ENCODE peak calls at places on chromosomes 11 and 22, in ten cellular contexts. G is heart left ventricle, B is HepG2, M is IMR-90, N is upper lobe of left lung, I is body of pancreas, H is gastrocnemius medialis, T is right lobe of liver, Y is K562, E is HCT116. F is an unnamed sample.

GRCh38 chr11:119155733-119156492 is 7.1 kb downstream of the ABCG4 start:
- ATAC-seq in Y (peak), E (peak), T (peak), B (peak), I (no peak), H (no peak), M (peak), N (no peak), G (peak), F (no peak)

GRCh38 chr22:25485626-25486545 is 78.6 kb upstream of the GRK3 start:
- ATAC-seq in I (no peak), M (no peak), H (no peak), T (no peak), N (no peak), E (no peak), G (no peak), B (peak), Y (no peak), F (no peak)

GRCh38 chr22:46061431-46062231 is 84.7 kb upstream of the WNT7B start:
- ATAC-seq in T (peak), I (no peak), B (peak), M (no peak), H (no peak), N (no peak), G (no peak), E (no peak), Y (no peak), F (no peak)

GRCh38 chr22:46659791-46660186 is 39.6 kb downstream of the GRAMD4 start:
- ATAC-seq in T (no peak), B (no peak), H (peak), M (no peak), Y (no peak), E (no peak), I (no peak), N (no peak), G (no peak), F (no peak)

GRCh38 chr22:22605074-22605404 is 39.4 kb upstream of the GGTLC2 start:
- ATAC-seq in G (no peak), B (no peak), E (no peak), Y (peak), T (no peak), N (no peak), I (no peak), H (no peak), M (no peak), F (no peak)

GRCh38 chr11:66663741-66664296 is 13.9 kb downstream of the RBM4B start:
- ATAC-seq in T (no peak), B (no peak), G (no peak), M (no peak), I (no peak), N (no peak), Y (no peak), E (no peak), H (no peak), F (no peak)

GRCh38 chr22:35443338-35443737 is 43.4 kb downstream of the MCM5 start:
- ATAC-seq in H (no peak), B (no peak), G (no peak), E (no peak), Y (no peak), N (no peak), T (no peak), I (no peak), M (no peak), F (no peak)

GRCh38 chr11:5631969-5632635 is 7.3 kb downstream of the TRIM34 start:
- ATAC-seq in T (no peak), I (no peak), G (no peak), B (no peak), E (no peak), Y (peak), M (no peak), N (no peak), H (no peak), F (no peak)

GRCh38 chr11:14189874-14190273 is 169.1 kb downstream of the RRAS2 start:
- ATAC-seq in Y (no peak), G (no peak), N (peak), E (no peak), B (no peak), M (no peak), H (peak), I (peak), T (peak), F (peak)

GRCh38 chr11:942853-943252 is 17.2 kb downstream of the AP2A2 start:
- ATAC-seq in N (peak), T (peak), H (peak), G (no peak), E (no peak), B (peak), M (peak), I (no peak), Y (peak), F (no peak)

GRCh38 chr22:23068096-23068831 is 2.1 kb upstream of the GNAZ start:
- ATAC-seq in I (no peak), M (no peak), H (no peak), E (no peak), Y (no peak), B (no peak), T (no peak), G (no peak), N (no peak), F (no peak)

GRCh38 chr11:90363739-90364138 is 140.9 kb upstream of the CHORDC1 start:
- ATAC-seq in N (no peak), H (no peak), B (no peak), Y (no peak), T (peak), E (no peak), M (no peak), I (no peak), G (no peak), F (no peak)

GRCh38 chr11:27039873-27040272 is 742 bp upstream of the BBOX1 start:
- ATAC-seq in H (no peak), E (no peak), N (no peak), G (no peak), Y (no peak), T (peak), I (no peak), B (peak), M (no peak), F (no peak)

GRCh38 chr22:39205344-39206021 is 39.3 kb downstream of the PDGFB start:
- ATAC-seq in B (peak), M (peak), N (peak), T (peak), Y (peak), G (no peak), H (no peak), I (no peak), E (peak), F (peak)

GRCh38 chr11:5600374-5600851 is 4.0 kb downstream of the TRIM6 start:
- ATAC-seq in B (peak), E (peak), M (peak), I (peak), H (peak), N (peak), Y (peak), T (peak), G (no peak), F (peak)

GRCh38 chr11:130300567-130300966 is 14.2 kb downstream of the ZBTB44 start:
- ATAC-seq in E (no peak), I (no peak), B (no peak), M (no peak), H (peak), T (no peak), Y (no peak), G (no peak), N (no peak), F (no peak)

GRCh38 chr22:20946080-20946986 is 20.7 kb upstream of the AIFM3 start:
- ATAC-seq in G (peak), N (peak), E (no peak), B (no peak), T (no peak), M (no peak), H (no peak), I (no peak), Y (no peak), F (no peak)

GRCh38 chr11:36608491-36609199 is 10.6 kb upstream of the RAG2 start:
- ATAC-seq in I (no peak), M (no peak), Y (no peak), E (no peak), H (no peak), T (peak), B (no peak), G (no peak), N (no peak), F (no peak)

GRCh38 chr11:61766353-61766841 is 14.0 kb downstream of the MYRF start:
- ATAC-seq in G (no peak), T (peak), I (no peak), H (no peak), M (peak), B (no peak), E (no peak), N (no peak), Y (no peak), F (no peak)

DNA sequence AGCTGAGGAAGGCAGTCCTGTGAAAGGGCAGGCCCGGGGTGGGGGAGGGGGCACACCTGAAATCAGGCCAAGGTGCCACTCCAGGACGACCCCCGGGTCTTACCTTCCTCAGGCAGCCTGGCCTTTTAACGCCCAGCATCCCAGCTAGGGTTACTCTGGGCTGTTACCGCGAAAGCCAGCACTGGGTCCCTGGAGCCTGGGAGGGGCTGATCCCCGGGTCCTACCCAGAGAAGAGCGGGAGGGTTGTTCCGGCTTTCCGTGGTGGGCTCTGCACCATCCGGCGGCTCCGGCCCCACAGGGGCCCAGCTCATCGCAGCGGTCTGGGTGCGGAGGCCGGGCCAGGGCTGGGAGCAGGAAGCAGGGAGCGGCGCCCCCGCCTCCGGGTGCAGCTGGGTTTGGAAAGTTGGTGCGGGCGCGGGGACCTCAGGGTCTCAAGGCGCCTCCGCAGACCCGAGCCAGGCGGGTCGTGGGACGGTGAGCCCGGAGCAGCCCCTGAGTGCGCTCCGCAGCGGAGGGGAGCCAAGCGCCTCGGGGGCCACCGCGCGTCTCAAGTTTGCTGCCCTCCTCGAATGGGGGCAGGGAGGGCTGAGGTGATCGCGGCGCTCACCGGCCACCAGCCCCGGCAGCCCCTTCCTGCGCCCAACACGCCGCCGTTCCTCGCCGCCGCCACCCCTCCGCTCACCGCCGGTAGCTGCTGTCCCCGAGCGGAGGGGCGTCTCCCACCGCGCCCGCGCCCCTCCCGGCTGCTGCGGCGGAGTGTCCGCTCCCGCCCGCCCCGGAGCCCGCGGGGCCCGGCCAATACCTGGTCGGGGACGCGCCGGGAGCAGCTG is 831 bp downstream of the CHST1 start:
- ATAC-seq in E (no peak), G (no peak), M (peak), B (peak), T (no peak), H (peak), N (peak), Y (no peak), I (peak), F (peak)
- H3K27ac ChIP-seq in E (no peak), G (peak), M (no peak), B (no peak), T (no peak), H (peak), N (peak), Y (no peak), I (peak), F (peak)

GRCh38 chr11:65577756-65578109 is 1.9 kb downstream of the EHBP1L1 start:
- ATAC-seq in G (no peak), N (no peak), H (peak), I (no peak), M (no peak), T (no peak), B (no peak), Y (no peak), E (no peak), F (no peak)

GRCh38 chr11:65579291-65579690 is 3.4 kb downstream of the EHBP1L1 start:
- ATAC-seq in T (no peak), N (no peak), H (no peak), E (no peak), I (no peak), B (no peak), M (no peak), G (no peak), Y (no peak), F (no peak)

GRCh38 chr11:65580031-65580692 is 4.3 kb downstream of the EHBP1L1 start:
- ATAC-seq in E (no peak), N (no peak), H (no peak), I (no peak), B (no peak), G (no peak), Y (no peak), M (no peak), T (no peak), F (no peak)

GRCh38 chr11:65578134-65578533 is 2.3 kb downstream of the EHBP1L1 start:
- ATAC-seq in N (no peak), G (no peak), T (no peak), Y (no peak), B (no peak), H (no peak), M (no peak), I (no peak), E (no peak), F (no peak)

DNA sequence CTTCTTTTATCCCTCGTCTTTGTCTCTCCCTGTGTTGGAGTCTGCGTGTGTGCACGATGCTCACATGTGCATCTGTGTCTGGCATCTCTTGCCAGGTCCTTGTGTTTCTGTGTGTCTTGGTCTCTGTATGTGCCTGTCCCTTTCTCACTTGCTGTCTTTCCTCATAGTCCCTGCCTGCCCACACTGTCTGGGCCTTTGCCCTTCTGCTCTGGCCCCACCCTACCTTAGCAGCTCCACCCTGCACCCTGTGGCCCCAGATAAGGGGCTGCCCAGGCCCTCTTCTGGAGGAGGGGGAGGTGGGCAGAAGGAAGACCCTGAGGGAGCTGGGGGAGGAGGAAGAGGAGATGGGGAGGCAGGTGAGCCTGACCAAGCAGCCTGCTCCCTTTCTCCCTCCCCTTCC is 2.8 kb downstream of the EHBP1L1 start:
- ATAC-seq in Y (no peak), B (no peak), T (no peak), G (no peak), I (no peak), M (no peak), H (no peak), E (no peak), N (no peak), F (no peak)
- TF ChIP-seq POLR2A in Y (no peak), B (no peak), T (no peak), G (no peak), I (no peak), M (no peak), H (peak), E (no peak), N (no peak), F (no peak)

DNA sequence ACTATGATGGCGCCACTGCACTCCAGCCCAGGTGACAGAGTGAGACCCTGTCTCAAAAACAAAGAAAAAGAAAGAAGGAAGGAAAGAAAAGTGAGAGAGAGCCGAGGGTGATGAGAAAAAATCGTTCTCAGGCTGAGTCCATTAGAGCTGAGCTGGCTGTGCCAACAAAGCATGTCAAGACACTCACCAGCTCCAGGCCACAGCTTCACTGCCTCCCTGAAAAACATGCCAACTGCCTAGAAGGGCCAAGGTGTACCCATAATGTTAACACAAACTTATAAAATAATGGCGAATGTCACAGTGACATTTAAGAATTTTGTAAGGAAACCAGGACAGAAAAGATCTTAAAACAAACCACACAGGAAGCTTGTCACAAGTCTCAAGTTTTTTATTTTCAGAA is 5.2 kb downstream of the TMEM121B start:
- ATAC-seq in M (no peak), G (no peak), E (no peak), B (no peak), T (no peak), Y (no peak), I (no peak), N (no peak), H (no peak), F (no peak)
- H3K27ac ChIP-seq in M (no peak), G (no peak), E (no peak), B (no peak), T (no peak), Y (no peak), I (no peak), N (no peak), H (no peak), F (no peak)

GRCh38 chr11:63838682-63839507 is at the start of gene MARK2:
- ATAC-seq in H (peak), T (peak), E (peak), B (peak), Y (peak), M (peak), G (peak), I (peak), N (peak), F (peak)

GRCh38 chr11:63837719-63838118 is 1.2 kb upstream of the MARK2 start:
- ATAC-seq in Y (no peak), H (no peak), M (no peak), G (no peak), N (peak), T (no peak), E (no peak), B (no peak), I (no peak), F (no peak)

GRCh38 chr11:63839508-63840355 is 822 bp downstream of the MARK2 start:
- ATAC-seq in B (no peak), G (no peak), N (no peak), I (no peak), M (no peak), T (no peak), H (peak), Y (no peak), E (no peak), F (no peak)

GRCh38 chr11:63837027-63837688 is 1.8 kb upstream of the MARK2 start:
- ATAC-seq in M (no peak), B (peak), Y (peak), N (peak), T (peak), H (peak), G (no peak), E (peak), I (peak), F (no peak)

DNA sequence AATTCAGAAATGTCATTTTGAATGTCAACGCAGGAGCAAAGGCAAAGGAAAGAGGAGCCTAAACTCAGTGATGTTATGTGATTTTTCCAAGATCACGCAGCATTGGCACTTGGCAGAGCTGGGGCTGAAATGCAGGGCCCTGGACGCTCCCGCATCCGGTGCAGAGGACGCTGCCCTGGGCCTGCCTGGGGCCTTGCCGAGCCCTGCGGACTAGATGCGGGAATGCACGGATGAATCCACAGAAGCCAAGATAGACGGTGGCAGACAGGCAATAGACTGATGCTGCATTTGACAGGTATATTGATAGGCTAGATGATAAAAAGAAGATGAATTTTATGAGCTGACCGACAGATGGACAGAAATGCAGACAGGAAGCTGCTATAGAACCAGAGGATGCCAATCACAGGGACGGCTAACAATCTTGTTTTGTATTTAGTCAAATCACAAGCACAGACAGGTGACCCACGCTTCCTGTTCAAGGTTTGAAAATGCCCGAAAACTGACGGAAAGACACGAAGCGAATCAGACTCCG is 694 bp upstream of the MARK2 start:
- ATAC-seq in H (no peak), T (peak), G (no peak), Y (no peak), I (no peak), E (no peak), M (no peak), B (peak), N (no peak), F (no peak)
- TF ChIP-seq POLR2A in H (no peak), T (no peak), G (no peak), Y (no peak), I (no peak), E (no peak), M (no peak), B (no peak), N (no peak), F (no peak)

DNA sequence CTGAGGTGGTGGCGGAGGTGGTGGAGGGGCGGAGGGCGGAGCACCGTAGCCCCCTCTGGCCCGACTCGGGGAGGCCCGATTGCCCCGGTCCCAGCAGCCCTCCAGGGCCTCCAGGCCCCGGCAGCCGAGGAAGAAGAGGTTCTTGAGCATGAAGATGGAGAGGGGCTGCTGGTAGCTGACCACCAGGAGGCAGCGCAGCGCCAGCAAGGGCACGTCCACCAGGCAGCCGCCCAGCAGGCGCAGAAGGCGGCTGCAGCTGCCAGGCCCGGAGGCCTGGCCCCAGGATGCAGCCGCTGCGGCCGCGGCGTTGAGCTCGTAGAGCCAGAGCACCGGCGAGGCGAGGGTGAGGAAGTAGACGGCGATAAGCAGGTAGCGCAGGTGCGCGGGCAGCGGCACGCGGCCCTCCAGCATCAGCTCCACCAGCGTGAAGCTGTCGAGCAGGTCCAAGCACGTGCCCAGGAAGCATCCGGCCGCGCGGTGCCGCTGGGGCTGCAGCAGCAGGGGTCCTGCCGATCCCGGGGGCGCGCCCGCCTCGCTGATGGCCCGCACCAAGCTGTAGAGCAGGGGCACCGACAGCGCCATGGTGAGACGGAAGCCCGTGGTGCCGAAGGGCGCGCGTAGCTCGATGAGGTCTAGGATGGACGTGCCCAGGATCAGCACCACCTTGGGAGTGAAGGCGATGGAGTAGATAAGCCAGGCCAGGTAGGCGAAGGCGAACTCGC is 1.5 kb downstream of the TMEM121B start:
- ATAC-seq in Y (peak), M (no peak), I (no peak), H (peak), E (peak), B (peak), N (no peak), T (peak), G (no peak), F (no peak)
- H3K27ac ChIP-seq in Y (no peak), M (no peak), I (no peak), H (no peak), E (no peak), B (no peak), N (no peak), T (no peak), G (no peak), F (no peak)

DNA sequence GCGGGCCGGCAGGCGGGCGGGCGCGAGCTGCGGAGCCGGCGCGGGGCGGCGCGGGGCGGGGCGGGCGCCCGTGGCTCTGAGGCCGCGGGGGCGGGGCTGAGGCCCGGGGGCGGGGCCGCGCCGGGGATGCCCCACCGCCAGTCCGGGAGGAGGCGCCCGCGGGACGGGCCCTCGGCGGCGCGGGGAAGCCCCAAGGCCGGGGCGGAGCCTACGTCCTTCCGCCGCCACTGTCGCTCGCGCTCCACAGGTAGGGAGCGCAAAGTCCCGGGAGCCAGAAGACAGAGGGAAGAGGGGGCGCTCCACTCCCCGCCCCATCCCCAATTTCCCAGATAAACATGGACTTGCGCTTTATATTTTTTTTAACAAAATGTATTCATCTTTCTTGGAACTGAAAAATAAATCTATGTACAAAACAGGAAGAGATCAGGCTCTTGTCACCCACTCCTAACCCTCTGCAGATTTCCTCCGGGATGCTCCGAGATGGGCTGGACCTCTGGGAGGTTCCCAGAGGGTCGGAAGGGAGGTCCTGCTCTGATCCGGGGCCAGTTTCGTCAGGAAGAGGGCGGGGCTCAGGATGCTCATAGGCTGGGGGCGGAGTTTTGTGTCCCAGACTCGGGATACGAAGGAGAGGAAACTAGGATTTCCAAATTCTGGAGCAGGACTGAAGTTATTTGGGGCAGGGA is at the start of gene MAP4K2:
- ATAC-seq in E (peak), B (peak), M (peak), I (peak), G (peak), N (peak), Y (peak), H (peak), T (peak), F (peak)
- TF ChIP-seq POLR2A in E (no peak), B (peak), M (peak), I (no peak), G (peak), N (no peak), Y (peak), H (peak), T (no peak), F (no peak)

F was measured in gastroesophageal sphincter.